ENCODE peak calls at places on chromosomes 5 and 9, in eight cellular contexts. One of them, this sample, is unnamed.

GRCh38 chr9:131524578-131525315 is 6.3 kb downstream of the UCK1 start:
- DNase-seq in lung: no peak
- DNase-seq in tibial artery: no peak
- DNase-seq in left ventricle myocardium inferior: no peak
- DNase-seq in AG04450: no peak
- DNase-seq in GM12864: no peak
- DNase-seq in heart right ventricle: no peak
- DNase-seq in epithelial cell of esophagus: no peak
- DNase-seq in this sample: no peak

GRCh38 chr9:79670269-79670961 is 98.7 kb downstream of the TLE4 start:
- DNase-seq in lung: no peak
- DNase-seq in tibial artery: no peak
- DNase-seq in left ventricle myocardium inferior: no peak
- DNase-seq in AG04450: no peak
- DNase-seq in GM12864: no peak
- DNase-seq in heart right ventricle: no peak
- DNase-seq in epithelial cell of esophagus: peak
- DNase-seq in this sample: no peak

GRCh38 chr9:12680341-12680740 is 12.8 kb upstream of the TYRP1 start:
- DNase-seq in lung: no peak
- DNase-seq in tibial artery: no peak
- DNase-seq in left ventricle myocardium inferior: no peak
- DNase-seq in AG04450: no peak
- DNase-seq in GM12864: no peak
- DNase-seq in heart right ventricle: no peak
- DNase-seq in epithelial cell of esophagus: no peak
- DNase-seq in this sample: peak

GRCh38 chr5:132418876-132419275 is 49.4 kb downstream of the SLC22A5 start:
- DNase-seq in lung: no peak
- DNase-seq in tibial artery: no peak
- DNase-seq in left ventricle myocardium inferior: no peak
- DNase-seq in AG04450: no peak
- DNase-seq in GM12864: no peak
- DNase-seq in heart right ventricle: no peak
- DNase-seq in epithelial cell of esophagus: peak
- DNase-seq in this sample: no peak

GRCh38 chr5:111813520-111813919 is 56.5 kb upstream of the NREP start:
- DNase-seq in lung: no peak
- DNase-seq in tibial artery: no peak
- DNase-seq in left ventricle myocardium inferior: no peak
- DNase-seq in AG04450: no peak
- DNase-seq in GM12864: no peak
- DNase-seq in heart right ventricle: no peak
- DNase-seq in epithelial cell of esophagus: no peak
- DNase-seq in this sample: no peak

GRCh38 chr5:146660381-146660960 is 144.5 kb upstream of the GPR151 start:
- DNase-seq in lung: no peak
- DNase-seq in tibial artery: no peak
- DNase-seq in left ventricle myocardium inferior: no peak
- DNase-seq in AG04450: no peak
- DNase-seq in GM12864: no peak
- DNase-seq in heart right ventricle: no peak
- DNase-seq in epithelial cell of esophagus: no peak
- DNase-seq in this sample: no peak

GRCh38 chr5:67249590-67249895 is 52.9 kb upstream of the CD180 start:
- DNase-seq in lung: no peak
- DNase-seq in tibial artery: no peak
- DNase-seq in left ventricle myocardium inferior: no peak
- DNase-seq in AG04450: no peak
- DNase-seq in GM12864: no peak
- DNase-seq in heart right ventricle: no peak
- DNase-seq in epithelial cell of esophagus: no peak
- DNase-seq in this sample: no peak

GRCh38 chr5:106307265-106307664 is 1363.5 kb downstream of the EFNA5 start:
- DNase-seq in lung: no peak
- DNase-seq in tibial artery: no peak
- DNase-seq in left ventricle myocardium inferior: no peak
- DNase-seq in AG04450: no peak
- DNase-seq in GM12864: no peak
- DNase-seq in heart right ventricle: no peak
- DNase-seq in epithelial cell of esophagus: no peak
- DNase-seq in this sample: no peak

GRCh38 chr5:83394190-83394589 is 77.4 kb upstream of the VCAN start:
- DNase-seq in lung: no peak
- DNase-seq in tibial artery: no peak
- DNase-seq in left ventricle myocardium inferior: no peak
- DNase-seq in AG04450: no peak
- DNase-seq in GM12864: no peak
- DNase-seq in heart right ventricle: no peak
- DNase-seq in epithelial cell of esophagus: peak
- DNase-seq in this sample: no peak

GRCh38 chr9:96874201-96874785 is 20.0 kb upstream of the ZNF782 start:
- DNase-seq in lung: no peak
- DNase-seq in tibial artery: no peak
- DNase-seq in left ventricle myocardium inferior: no peak
- DNase-seq in AG04450: no peak
- DNase-seq in GM12864: no peak
- DNase-seq in heart right ventricle: no peak
- DNase-seq in epithelial cell of esophagus: no peak
- DNase-seq in this sample: no peak

GRCh38 chr9:91676042-91676441 is 252.4 kb upstream of the NFIL3 start:
- DNase-seq in lung: no peak
- DNase-seq in tibial artery: no peak
- DNase-seq in left ventricle myocardium inferior: no peak
- DNase-seq in AG04450: no peak
- DNase-seq in GM12864: no peak
- DNase-seq in heart right ventricle: no peak
- DNase-seq in epithelial cell of esophagus: peak
- DNase-seq in this sample: no peak

GRCh38 chr5:39209924-39210323 is 9.4 kb downstream of the FYB1 start:
- DNase-seq in lung: no peak
- DNase-seq in tibial artery: no peak
- DNase-seq in left ventricle myocardium inferior: no peak
- DNase-seq in AG04450: no peak
- DNase-seq in GM12864: no peak
- DNase-seq in heart right ventricle: no peak
- DNase-seq in epithelial cell of esophagus: no peak
- DNase-seq in this sample: no peak

GRCh38 chr5:41291323-41291722 is 78.0 kb upstream of the C6 start:
- DNase-seq in lung: no peak
- DNase-seq in tibial artery: no peak
- DNase-seq in left ventricle myocardium inferior: no peak
- DNase-seq in AG04450: no peak
- DNase-seq in GM12864: no peak
- DNase-seq in heart right ventricle: no peak
- DNase-seq in epithelial cell of esophagus: no peak
- DNase-seq in this sample: no peak

GRCh38 chr5:40479939-40480338 is 199.8 kb upstream of the PTGER4 start:
- DNase-seq in lung: no peak
- DNase-seq in tibial artery: no peak
- DNase-seq in left ventricle myocardium inferior: no peak
- DNase-seq in AG04450: no peak
- DNase-seq in GM12864: no peak
- DNase-seq in heart right ventricle: no peak
- DNase-seq in epithelial cell of esophagus: no peak
- DNase-seq in this sample: no peak

GRCh38 chr9:113463418-113464285 is at the start of gene RGS3:
- DNase-seq in lung: peak
- DNase-seq in tibial artery: no peak
- DNase-seq in left ventricle myocardium inferior: peak
- DNase-seq in AG04450: no peak
- DNase-seq in GM12864: no peak
- DNase-seq in heart right ventricle: peak
- DNase-seq in epithelial cell of esophagus: peak
- DNase-seq in this sample: no peak

DNA sequence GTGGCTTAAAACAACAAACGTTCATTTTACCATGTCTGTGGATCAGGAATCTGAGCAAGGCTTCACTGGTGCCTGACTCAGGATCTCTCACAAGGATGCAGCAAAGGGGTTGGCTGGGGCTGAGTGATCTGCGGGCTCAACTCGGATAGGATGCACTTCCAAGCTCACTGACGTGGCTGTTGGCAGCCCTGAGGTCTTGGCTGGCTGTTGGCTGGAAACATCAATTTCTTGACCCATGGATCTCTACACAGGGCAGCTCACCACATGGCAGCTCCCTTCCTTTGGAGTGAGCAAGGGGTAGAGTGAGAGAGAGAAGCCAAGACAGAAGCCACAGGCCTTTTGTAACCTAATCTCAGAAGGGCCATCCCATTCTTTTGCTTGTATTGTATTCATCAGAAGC is 202.1 kb downstream of the NXNL2 start:
- DNase-seq in lung: no peak
- DNase-seq in tibial artery: no peak
- DNase-seq in left ventricle myocardium inferior: no peak
- DNase-seq in AG04450: no peak
- DNase-seq in GM12864: no peak
- DNase-seq in heart right ventricle: no peak
- DNase-seq in epithelial cell of esophagus: no peak
- DNase-seq in this sample: no peak
- H3K4me3 ChIP-seq in lung: no peak
- H3K4me3 ChIP-seq in tibial artery: no peak
- H3K4me3 ChIP-seq in left ventricle myocardium inferior: no peak
- H3K4me3 ChIP-seq in AG04450: no peak
- H3K4me3 ChIP-seq in GM12864: no peak
- H3K4me3 ChIP-seq in heart right ventricle: no peak
- H3K4me3 ChIP-seq in epithelial cell of esophagus: no peak
- H3K4me3 ChIP-seq in this sample: no peak

DNA sequence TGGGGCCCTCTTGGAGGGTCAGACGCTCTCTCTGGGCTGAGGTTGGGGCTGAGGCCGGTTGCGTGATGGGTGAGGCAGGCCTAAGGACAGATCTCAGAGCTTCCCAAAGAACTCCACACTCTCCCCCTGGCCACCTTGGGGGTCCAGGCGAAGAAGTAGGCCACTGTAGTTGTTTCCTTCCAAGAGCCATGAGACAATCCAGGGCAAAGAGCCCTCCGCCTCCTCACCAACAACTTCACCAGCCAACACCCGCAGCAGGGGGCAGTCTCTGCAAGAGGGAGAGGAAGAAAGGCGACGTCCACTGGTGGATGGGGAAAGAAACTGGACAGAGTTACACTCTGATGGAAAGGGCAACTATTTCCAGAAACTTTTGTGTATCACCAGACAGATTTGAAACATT is 10.7 kb downstream of the SLC35A4 start:
- DNase-seq in lung: peak
- DNase-seq in tibial artery: peak
- DNase-seq in left ventricle myocardium inferior: peak
- DNase-seq in AG04450: no peak
- DNase-seq in GM12864: no peak
- DNase-seq in heart right ventricle: peak
- DNase-seq in epithelial cell of esophagus: peak
- DNase-seq in this sample: peak
- TF ChIP-seq CTCF in lung: peak
- TF ChIP-seq CTCF in tibial artery: peak
- TF ChIP-seq CTCF in left ventricle myocardium inferior: peak
- TF ChIP-seq CTCF in AG04450: peak
- TF ChIP-seq CTCF in GM12864: no peak
- TF ChIP-seq CTCF in heart right ventricle: peak
- TF ChIP-seq CTCF in epithelial cell of esophagus: peak
- TF ChIP-seq CTCF in this sample: peak

GRCh38 chr9:129108083-129108804 is 2.3 kb downstream of the CRAT start:
- DNase-seq in lung: no peak
- DNase-seq in tibial artery: no peak
- DNase-seq in left ventricle myocardium inferior: no peak
- DNase-seq in AG04450: no peak
- DNase-seq in GM12864: no peak
- DNase-seq in heart right ventricle: no peak
- DNase-seq in epithelial cell of esophagus: no peak
- DNase-seq in this sample: no peak

GRCh38 chr9:129109504-129109903 is 1.1 kb downstream of the CRAT start:
- DNase-seq in lung: no peak
- DNase-seq in tibial artery: peak
- DNase-seq in left ventricle myocardium inferior: no peak
- DNase-seq in AG04450: no peak
- DNase-seq in GM12864: no peak
- DNase-seq in heart right ventricle: no peak
- DNase-seq in epithelial cell of esophagus: peak
- DNase-seq in this sample: no peak

GRCh38 chr9:129107651-129108050 is 2.9 kb downstream of the CRAT start:
- DNase-seq in lung: no peak
- DNase-seq in tibial artery: no peak
- DNase-seq in left ventricle myocardium inferior: no peak
- DNase-seq in AG04450: no peak
- DNase-seq in GM12864: no peak
- DNase-seq in heart right ventricle: no peak
- DNase-seq in epithelial cell of esophagus: no peak
- DNase-seq in this sample: no peak

GRCh38 chr9:129109952-129110739 is 447 bp downstream of the CRAT start:
- DNase-seq in lung: peak
- DNase-seq in tibial artery: peak
- DNase-seq in left ventricle myocardium inferior: no peak
- DNase-seq in AG04450: no peak
- DNase-seq in GM12864: no peak
- DNase-seq in heart right ventricle: peak
- DNase-seq in epithelial cell of esophagus: no peak
- DNase-seq in this sample: peak

GRCh38 chr9:129108805-129109370 is 1.7 kb downstream of the CRAT start:
- DNase-seq in lung: no peak
- DNase-seq in tibial artery: no peak
- DNase-seq in left ventricle myocardium inferior: no peak
- DNase-seq in AG04450: no peak
- DNase-seq in GM12864: no peak
- DNase-seq in heart right ventricle: no peak
- DNase-seq in epithelial cell of esophagus: no peak
- DNase-seq in this sample: no peak
- H3K4me3 ChIP-seq in lung: no peak
- H3K4me3 ChIP-seq in tibial artery: no peak
- H3K4me3 ChIP-seq in left ventricle myocardium inferior: peak
- H3K4me3 ChIP-seq in AG04450: no peak
- H3K4me3 ChIP-seq in GM12864: no peak
- H3K4me3 ChIP-seq in heart right ventricle: no peak
- H3K4me3 ChIP-seq in epithelial cell of esophagus: no peak
- H3K4me3 ChIP-seq in this sample: no peak

GRCh38 chr5:14405706-14406553 is 175.7 kb upstream of the OTULINL start:
- DNase-seq in lung: no peak
- DNase-seq in tibial artery: no peak
- DNase-seq in left ventricle myocardium inferior: no peak
- DNase-seq in AG04450: no peak
- DNase-seq in GM12864: no peak
- DNase-seq in heart right ventricle: no peak
- DNase-seq in epithelial cell of esophagus: peak
- DNase-seq in this sample: peak

GRCh38 chr5:14407746-14408175 is 173.8 kb upstream of the OTULINL start:
- DNase-seq in lung: no peak
- DNase-seq in tibial artery: no peak
- DNase-seq in left ventricle myocardium inferior: no peak
- DNase-seq in AG04450: no peak
- DNase-seq in GM12864: no peak
- DNase-seq in heart right ventricle: no peak
- DNase-seq in epithelial cell of esophagus: no peak
- DNase-seq in this sample: peak

GRCh38 chr5:14407051-14407450 is 174.5 kb upstream of the OTULINL start:
- DNase-seq in lung: no peak
- DNase-seq in tibial artery: no peak
- DNase-seq in left ventricle myocardium inferior: no peak
- DNase-seq in AG04450: no peak
- DNase-seq in GM12864: no peak
- DNase-seq in heart right ventricle: no peak
- DNase-seq in epithelial cell of esophagus: no peak
- DNase-seq in this sample: no peak

GRCh38 chr5:14406554-14406849 is 175.1 kb upstream of the OTULINL start:
- DNase-seq in lung: no peak
- DNase-seq in tibial artery: no peak
- DNase-seq in left ventricle myocardium inferior: no peak
- DNase-seq in AG04450: peak
- DNase-seq in GM12864: no peak
- DNase-seq in heart right ventricle: no peak
- DNase-seq in epithelial cell of esophagus: peak
- DNase-seq in this sample: peak

GRCh38 chr5:14405267-14405666 is 176.3 kb upstream of the OTULINL start:
- DNase-seq in lung: no peak
- DNase-seq in tibial artery: no peak
- DNase-seq in left ventricle myocardium inferior: no peak
- DNase-seq in AG04450: no peak
- DNase-seq in GM12864: no peak
- DNase-seq in heart right ventricle: no peak
- DNase-seq in epithelial cell of esophagus: peak
- DNase-seq in this sample: no peak
- TF ChIP-seq CTCF in lung: no peak
- TF ChIP-seq CTCF in tibial artery: no peak
- TF ChIP-seq CTCF in left ventricle myocardium inferior: peak
- TF ChIP-seq CTCF in AG04450: peak
- TF ChIP-seq CTCF in GM12864: peak
- TF ChIP-seq CTCF in heart right ventricle: peak
- TF ChIP-seq CTCF in epithelial cell of esophagus: peak
- TF ChIP-seq CTCF in this sample: peak

This sample was measured in fibroblast of pulmonary artery.